ENCODE peak calls at places on chromosomes 16 and 17, in seven cellular contexts. G is GM23248, O is SJSA1, S is fibroblast of lung, T is psoas muscle, B is upper lobe of left lung, F is body of pancreas. R is an unnamed sample. For H3K4me1, the result is how much of the 10 kb centered on the place peaks cover.

GRCh38 chr17:17494499-17495447 is 1.4 kb downstream of the RASD1 start:
- DNase-seq in T (peak), S (peak), O (no peak), B (peak), F (peak), G (peak), R (no peak)

GRCh38 chr17:31418773-31419350 is 27.4 kb downstream of the RAB11FIP4 start:
- DNase-seq in F (no peak), T (no peak), B (no peak), G (peak), O (no peak), S (no peak), R (no peak)

GRCh38 chr16:20191566-20191965 is 117.9 kb upstream of the GPR139 start:
- DNase-seq in B (no peak), T (no peak), F (no peak), O (no peak), S (no peak), G (no peak), R (no peak)

GRCh38 chr17:16818821-16819683 is 129.0 kb downstream of the CCDC144A start:
- DNase-seq in F (no peak), B (peak), S (no peak), O (no peak), T (no peak), G (no peak), R (no peak)

GRCh38 chr17:21171309-21171922 is 42.5 kb downstream of the TMEM11 start:
- DNase-seq in B (peak), O (no peak), G (no peak), T (no peak), F (no peak), S (no peak), R (no peak)

GRCh38 chr17:82449883-82450356 is 632 bp downstream of the CYBC1 start:
- DNase-seq in F (no peak), S (no peak), T (no peak), G (peak), O (no peak), B (no peak), R (peak)

GRCh38 chr16:46747777-46748651 is at the start of gene MYLK3:
- DNase-seq in S (no peak), F (no peak), B (peak), O (no peak), T (no peak), G (no peak), R (no peak)

GRCh38 chr17:43891851-43892671 is 15.3 kb downstream of the MPP2 start:
- DNase-seq in T (no peak), G (peak), F (no peak), O (no peak), B (no peak), S (peak), R (no peak)

GRCh38 chr17:81435636-81436293 is 40.5 kb downstream of the BAHCC1 start:
- DNase-seq in S (no peak), G (no peak), B (peak), F (no peak), T (no peak), O (no peak), R (no peak)
- H3K4me1 ChIP-seq in S (under half), G (under half), B (under half), F (under half), T (under half), O (under half), R (under half)

DNA sequence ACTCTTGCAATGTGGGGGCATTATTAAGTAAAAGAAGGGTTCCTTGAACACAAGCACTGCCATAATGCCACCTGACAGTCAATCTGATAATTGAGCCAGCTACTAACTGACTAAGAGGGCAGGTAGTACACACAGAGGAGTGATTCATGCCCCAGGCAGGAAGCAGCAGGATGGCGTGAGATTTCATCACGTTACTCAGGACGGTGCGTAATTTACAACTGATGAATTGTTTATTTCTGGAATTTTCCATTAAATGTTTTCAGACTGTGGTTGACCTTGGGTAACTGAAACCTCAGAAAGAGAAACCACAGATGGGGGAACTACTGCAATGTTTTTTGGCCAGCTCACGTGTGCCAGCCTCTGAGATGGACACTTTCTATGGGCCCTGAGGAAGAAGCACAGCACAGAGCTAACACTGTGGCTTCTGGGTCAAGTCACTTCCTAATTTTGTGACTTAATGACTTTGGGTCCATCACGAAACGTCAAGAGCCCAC is 46.7 kb downstream of the C17orf67 start:
- DNase-seq in S (peak), T (no peak), O (peak), G (peak), B (no peak), F (no peak), R (no peak)
- H3K4me3 ChIP-seq in S (no peak), T (no peak), O (no peak), G (no peak), B (no peak), F (no peak), R (no peak)

GRCh38 chr16:66524601-66525164 is 25.2 kb downstream of the TK2 start:
- DNase-seq in F (no peak), T (no peak), S (no peak), O (peak), B (no peak), G (no peak), R (no peak)
- H3K27ac ChIP-seq in F (no peak), T (peak), S (no peak), O (no peak), B (peak), G (no peak), R (peak)

DNA sequence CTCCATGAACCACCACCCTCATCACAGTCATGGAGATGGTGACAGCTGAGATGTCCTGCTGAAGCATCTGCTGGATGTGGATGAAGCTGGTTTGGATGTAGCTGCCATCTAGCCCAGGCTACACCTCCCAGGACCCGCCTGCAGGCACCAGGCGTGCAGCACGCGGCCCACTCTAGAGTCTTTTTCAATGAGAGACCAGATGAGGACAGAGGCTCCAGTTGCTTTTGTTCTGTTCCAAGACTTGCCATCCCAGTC is 102.1 kb downstream of the ZNF778 start:
- DNase-seq in G (no peak), S (no peak), F (no peak), O (no peak), B (peak), T (no peak), R (no peak)
- H3K4me1 ChIP-seq in G (half or more), S (half or more), F (half or more), O (half or more), B (half or more), T (half or more), R (half or more)

GRCh38 chr17:61732169-61732568 is 131.2 kb downstream of the BRIP1 start:
- DNase-seq in S (no peak), B (no peak), T (no peak), O (no peak), G (no peak), F (no peak), R (no peak)

GRCh38 chr17:61733021-61733420 is 130.3 kb downstream of the BRIP1 start:
- DNase-seq in T (no peak), O (no peak), F (no peak), G (no peak), S (no peak), B (no peak), R (no peak)

GRCh38 chr17:61729690-61730268 is 133.5 kb downstream of the BRIP1 start:
- DNase-seq in O (no peak), G (peak), S (no peak), F (no peak), B (no peak), T (no peak), R (no peak)

GRCh38 chr17:61734012-61734411 is 129.3 kb downstream of the BRIP1 start:
- DNase-seq in B (no peak), O (no peak), T (no peak), F (no peak), G (no peak), S (no peak), R (no peak)

DNA sequence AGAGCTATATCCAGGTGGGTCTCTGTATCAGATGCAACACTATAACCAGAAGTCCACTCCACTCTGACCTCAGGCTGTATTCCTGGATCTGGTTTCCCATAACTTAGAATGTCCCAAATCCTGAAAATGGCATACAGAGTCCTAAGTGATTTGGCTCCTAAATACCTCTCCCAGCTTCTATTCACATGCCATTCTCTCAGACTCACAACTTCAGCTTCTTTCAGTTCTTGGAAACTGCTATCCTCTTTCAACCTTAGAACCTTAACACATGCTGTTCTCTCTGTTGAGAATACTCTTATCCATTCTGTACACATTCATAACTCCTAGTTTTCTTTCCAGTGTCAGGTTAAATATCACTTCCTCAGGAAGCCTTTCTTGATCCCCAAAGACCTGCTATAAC is 132.0 kb downstream of the BRIP1 start:
- DNase-seq in G (no peak), O (no peak), F (no peak), B (no peak), S (peak), T (no peak), R (no peak)
- H3K4me3 ChIP-seq in G (no peak), O (no peak), F (no peak), B (no peak), S (no peak), T (no peak), R (no peak)

GRCh38 chr16:53097190-53097589 is 42.4 kb downstream of the CHD9 start:
- DNase-seq in B (no peak), S (no peak), O (no peak), F (no peak), G (no peak), T (no peak), R (no peak)
- H3K27ac ChIP-seq in B (peak), S (no peak), O (no peak), F (no peak), G (no peak), T (no peak), R (no peak)

GRCh38 chr17:77379837-77380236 is 239.1 kb downstream of the SEC14L1 start:
- DNase-seq in F (no peak), S (no peak), G (no peak), T (no peak), O (no peak), B (no peak), R (no peak)
- H3K4me1 ChIP-seq in F (half or more), S (half or more), G (under half), T (half or more), O (under half), B (half or more), R (half or more)

DNA sequence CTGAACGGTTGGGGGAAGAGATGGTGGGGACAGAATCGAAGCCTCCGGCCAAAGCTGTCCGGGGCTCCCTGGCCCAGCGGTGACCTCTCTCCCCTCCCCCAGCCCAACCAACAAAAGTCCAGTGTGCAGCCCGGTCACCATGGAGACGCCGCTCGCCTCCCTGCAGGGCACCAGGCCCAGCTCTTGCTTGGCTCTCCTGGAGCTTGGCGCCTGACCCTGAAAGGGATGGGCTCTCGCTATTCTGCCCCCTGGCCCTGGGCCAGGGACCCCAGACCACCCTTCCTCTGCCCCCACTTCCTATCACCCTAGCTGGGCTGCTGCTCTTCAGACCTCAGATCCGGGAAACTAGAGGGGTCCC is 1.3 kb downstream of the METRN start:
- DNase-seq in T (no peak), O (no peak), B (peak), G (peak), F (peak), S (peak), R (no peak)
- H3K4me3 ChIP-seq in T (peak), O (peak), B (no peak), G (peak), F (no peak), S (no peak), R (no peak)

DNA sequence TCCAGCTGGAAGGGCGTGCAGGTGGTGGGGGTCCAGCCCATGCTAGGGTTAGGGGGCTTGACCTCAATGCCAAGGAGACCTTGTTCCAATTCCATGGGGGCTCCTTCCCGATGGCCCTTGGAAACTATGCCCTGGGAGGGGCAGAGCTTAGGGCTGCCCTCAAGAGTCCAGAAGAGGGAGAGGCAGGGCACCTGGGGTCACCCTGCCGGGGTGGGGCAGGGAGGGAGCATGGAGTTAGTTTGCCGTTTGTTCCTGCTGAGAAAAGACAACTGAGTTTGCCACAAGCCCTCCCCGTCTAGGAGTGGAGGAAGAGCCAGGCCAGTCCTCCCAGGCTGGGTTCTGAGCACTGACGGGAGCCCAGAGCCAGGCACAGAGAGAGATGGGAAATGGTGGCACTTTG is 21.4 kb downstream of the MMP15 start:
- DNase-seq in O (no peak), G (no peak), T (no peak), B (no peak), S (no peak), F (no peak), R (no peak)
- H3K27ac ChIP-seq in O (no peak), G (no peak), T (no peak), B (no peak), S (no peak), F (no peak), R (no peak)

R was measured in effector memory CD4-positive, alpha-beta T cell.